ENCODE peak calls at places on chromosomes 5 and 9, in five cellular contexts. One of them, this sample, is unnamed.
A peak's percentile ranks its signal among the peaks of the same experiment; 100 is the strongest.

GRCh38 chr5:112146323-112146848 is 272.7 kb downstream of the EPB41L4A start:
- DNase-seq in thoracic aorta: no peak
- DNase-seq in GM10248: peak; percentile 24
- DNase-seq in activated B cell treated with CpG ODN at 0.5 μM for 24 hours: no peak
- DNase-seq in DND-41: no peak
- DNase-seq in this sample: no peak

GRCh38 chr9:105248691-105249090 is 4.2 kb downstream of the SLC44A1 start:
- DNase-seq in thoracic aorta: no peak
- DNase-seq in activated B cell treated with CpG ODN at 0.5 μM for 24 hours: no peak
- DNase-seq in GM10248: no peak
- DNase-seq in DND-41: no peak
- DNase-seq in this sample: no peak

GRCh38 chr5:172044631-172045314 is 38.3 kb upstream of the FBXW11 start:
- DNase-seq in DND-41: no peak
- DNase-seq in GM10248: no peak
- DNase-seq in thoracic aorta: no peak
- DNase-seq in activated B cell treated with CpG ODN at 0.5 μM for 24 hours: no peak
- DNase-seq in this sample: no peak

GRCh38 chr9:87886210-87887150 is 3.8 kb downstream of the SPATA31E1 start:
- DNase-seq in GM10248: no peak
- DNase-seq in activated B cell treated with CpG ODN at 0.5 μM for 24 hours: no peak
- DNase-seq in thoracic aorta: no peak
- DNase-seq in DND-41: no peak
- DNase-seq in this sample: no peak

GRCh38 chr5:5699062-5699461 is 276.6 kb downstream of the ICE1 start:
- DNase-seq in activated B cell treated with CpG ODN at 0.5 μM for 24 hours: no peak
- DNase-seq in GM10248: no peak
- DNase-seq in DND-41: no peak
- DNase-seq in thoracic aorta: no peak
- DNase-seq in this sample: no peak

GRCh38 chr9:100111235-100111634 is 12.2 kb downstream of the INVS start:
- DNase-seq in GM10248: no peak
- DNase-seq in thoracic aorta: peak; percentile 76
- DNase-seq in activated B cell treated with CpG ODN at 0.5 μM for 24 hours: no peak
- DNase-seq in DND-41: no peak
- DNase-seq in this sample: peak; percentile 67

GRCh38 chr5:16550316-16550952 is 66.4 kb downstream of the RETREG1 start:
- DNase-seq in DND-41: peak; percentile 30
- DNase-seq in GM10248: peak; percentile 60
- DNase-seq in activated B cell treated with CpG ODN at 0.5 μM for 24 hours: no peak
- DNase-seq in thoracic aorta: no peak
- DNase-seq in this sample: no peak

GRCh38 chr9:35035851-35036701 is 36.3 kb downstream of the VCP start:
- DNase-seq in activated B cell treated with CpG ODN at 0.5 μM for 24 hours: no peak
- DNase-seq in DND-41: no peak
- DNase-seq in GM10248: peak; percentile 33
- DNase-seq in thoracic aorta: no peak
- DNase-seq in this sample: no peak

GRCh38 chr9:122777935-122778671 is 10.6 kb upstream of the OR5C1 start:
- DNase-seq in GM10248: peak; percentile 8
- DNase-seq in thoracic aorta: no peak
- DNase-seq in DND-41: no peak
- DNase-seq in activated B cell treated with CpG ODN at 0.5 μM for 24 hours: no peak
- DNase-seq in this sample: no peak

GRCh38 chr9:91741529-91741928 is 208.5 kb downstream of the ROR2 start:
- DNase-seq in GM10248: no peak
- DNase-seq in DND-41: no peak
- DNase-seq in thoracic aorta: no peak
- DNase-seq in activated B cell treated with CpG ODN at 0.5 μM for 24 hours: no peak
- DNase-seq in this sample: no peak

GRCh38 chr5:78720234-78720985 is 71.8 kb upstream of the LHFPL2 start:
- DNase-seq in thoracic aorta: no peak
- DNase-seq in activated B cell treated with CpG ODN at 0.5 μM for 24 hours: no peak
- DNase-seq in GM10248: no peak
- DNase-seq in DND-41: no peak
- DNase-seq in this sample: no peak

GRCh38 chr9:3863114-3863528 is 337.3 kb upstream of the RFX3 start:
- DNase-seq in thoracic aorta: no peak
- DNase-seq in activated B cell treated with CpG ODN at 0.5 μM for 24 hours: no peak
- DNase-seq in DND-41: no peak
- DNase-seq in GM10248: no peak
- DNase-seq in this sample: no peak

GRCh38 chr5:170632266-170632984 is 128.6 kb downstream of the KCNIP1 start:
- DNase-seq in GM10248: no peak
- DNase-seq in DND-41: no peak
- DNase-seq in activated B cell treated with CpG ODN at 0.5 μM for 24 hours: no peak
- DNase-seq in thoracic aorta: no peak
- DNase-seq in this sample: no peak

GRCh38 chr9:87445646-87446045 is 52.0 kb upstream of the DAPK1 start:
- DNase-seq in activated B cell treated with CpG ODN at 0.5 μM for 24 hours: no peak
- DNase-seq in GM10248: peak; percentile 76
- DNase-seq in thoracic aorta: no peak
- DNase-seq in DND-41: peak; percentile 9
- DNase-seq in this sample: no peak

GRCh38 chr5:11007251-11007650 is 246.2 kb upstream of the DAP start:
- DNase-seq in thoracic aorta: no peak
- DNase-seq in activated B cell treated with CpG ODN at 0.5 μM for 24 hours: no peak
- DNase-seq in GM10248: no peak
- DNase-seq in DND-41: no peak
- DNase-seq in this sample: no peak

GRCh38 chr9:19185191-19185590 is 45.3 kb upstream of the DENND4C start:
- DNase-seq in activated B cell treated with CpG ODN at 0.5 μM for 24 hours: no peak
- DNase-seq in GM10248: no peak
- DNase-seq in thoracic aorta: no peak
- DNase-seq in DND-41: no peak
- DNase-seq in this sample: no peak

GRCh38 chr5:2430606-2431005 is 320.9 kb downstream of the IRX2 start:
- DNase-seq in thoracic aorta: no peak
- DNase-seq in activated B cell treated with CpG ODN at 0.5 μM for 24 hours: no peak
- DNase-seq in GM10248: no peak
- DNase-seq in DND-41: peak; percentile 7
- DNase-seq in this sample: no peak

GRCh38 chr9:127796899-127797370 is 5.7 kb upstream of the FPGS start:
- DNase-seq in activated B cell treated with CpG ODN at 0.5 μM for 24 hours: no peak
- DNase-seq in DND-41: peak; percentile 75
- DNase-seq in GM10248: no peak
- DNase-seq in thoracic aorta: no peak
- DNase-seq in this sample: no peak

GRCh38 chr9:4866239-4866969 is 73.7 kb downstream of the RCL1 start:
- DNase-seq in GM10248: no peak
- DNase-seq in activated B cell treated with CpG ODN at 0.5 μM for 24 hours: no peak
- DNase-seq in thoracic aorta: no peak
- DNase-seq in DND-41: no peak
- DNase-seq in this sample: no peak

GRCh38 chr5:61809651-61810050 is 477.6 kb downstream of the ZSWIM6 start:
- DNase-seq in thoracic aorta: no peak
- DNase-seq in DND-41: no peak
- DNase-seq in GM10248: no peak
- DNase-seq in activated B cell treated with CpG ODN at 0.5 μM for 24 hours: no peak
- DNase-seq in this sample: no peak

GRCh38 chr5:153211052-153211451 is 279.4 kb upstream of the GRIA1 start:
- DNase-seq in thoracic aorta: no peak
- DNase-seq in activated B cell treated with CpG ODN at 0.5 μM for 24 hours: no peak
- DNase-seq in DND-41: no peak
- DNase-seq in GM10248: no peak
- DNase-seq in this sample: no peak

GRCh38 chr5:81068635-81069034 is 108.5 kb downstream of the RASGRF2 start:
- DNase-seq in thoracic aorta: no peak
- DNase-seq in GM10248: no peak
- DNase-seq in activated B cell treated with CpG ODN at 0.5 μM for 24 hours: no peak
- DNase-seq in DND-41: no peak
- DNase-seq in this sample: no peak

GRCh38 chr5:36820900-36821299 is 55.7 kb upstream of the NIPBL start:
- DNase-seq in thoracic aorta: no peak
- DNase-seq in activated B cell treated with CpG ODN at 0.5 μM for 24 hours: no peak
- DNase-seq in DND-41: no peak
- DNase-seq in GM10248: no peak
- DNase-seq in this sample: no peak

GRCh38 chr9:113581865-113582697 is 118.6 kb downstream of the RGS3 start:
- DNase-seq in GM10248: peak; percentile 89
- DNase-seq in thoracic aorta: no peak
- DNase-seq in DND-41: peak; percentile 95
- DNase-seq in activated B cell treated with CpG ODN at 0.5 μM for 24 hours: peak; percentile 72
- DNase-seq in this sample: no peak

DNA sequence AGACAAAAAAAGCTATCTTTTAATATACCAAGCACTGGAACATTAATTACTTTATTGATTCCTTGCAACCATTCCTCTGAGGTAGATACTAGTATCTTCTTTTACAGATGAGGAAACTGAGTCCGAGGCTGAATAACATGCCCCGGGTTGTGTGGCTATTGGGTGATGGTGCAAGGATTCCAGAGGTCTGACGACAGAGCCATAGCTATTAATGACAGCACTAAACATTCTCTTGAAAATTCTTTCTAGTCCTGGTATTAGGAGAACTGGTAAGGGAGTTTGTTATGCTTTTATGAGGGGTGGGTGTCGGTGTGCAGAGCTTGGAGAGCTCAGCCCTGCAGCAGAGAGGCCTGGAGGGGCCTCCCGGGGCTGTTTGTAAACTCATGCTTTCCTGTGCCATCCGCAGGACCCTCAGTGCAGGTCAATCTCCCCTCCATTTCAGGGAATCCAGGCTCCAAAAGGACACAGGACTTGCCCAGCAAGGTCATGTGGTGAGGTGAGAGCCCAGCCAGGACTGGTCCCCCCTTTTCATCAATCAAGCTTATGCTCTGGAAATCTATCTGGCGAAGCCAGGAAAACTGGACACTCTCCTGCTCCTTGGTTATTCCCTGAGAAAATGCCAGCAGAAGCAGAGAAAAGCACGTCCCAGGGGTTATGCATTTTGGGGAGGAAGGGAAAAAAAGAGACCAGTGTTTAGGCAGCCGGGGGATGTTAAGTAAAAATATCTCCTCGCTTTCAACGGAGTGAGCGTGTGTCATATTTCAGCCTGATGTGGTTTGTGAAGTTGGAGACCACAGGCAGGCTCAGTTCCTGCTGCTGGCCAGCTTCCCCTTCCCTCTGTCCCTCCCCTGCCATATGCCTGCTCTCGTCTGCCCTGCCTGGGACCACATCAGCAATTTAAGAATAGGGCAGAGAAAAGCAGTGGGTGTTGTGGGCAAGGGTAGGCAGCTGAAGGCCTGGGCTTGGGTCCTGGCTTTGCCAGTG is 3.7 kb downstream of the GSN start:
- DNase-seq in DND-41: no peak
- DNase-seq in activated B cell treated with CpG ODN at 0.5 μM for 24 hours: no peak
- DNase-seq in GM10248: no peak
- DNase-seq in thoracic aorta: no peak
- DNase-seq in this sample: no peak
- TF ChIP-seq CTCF in DND-41: no peak
- TF ChIP-seq CTCF in activated B cell treated with CpG ODN at 0.5 μM for 24 hours: no peak
- TF ChIP-seq CTCF in GM10248: no peak
- TF ChIP-seq CTCF in thoracic aorta: no peak
- TF ChIP-seq CTCF in this sample: no peak

GRCh38 chr9:134648701-134649525 is 7.3 kb downstream of the COL5A1 start:
- DNase-seq in GM10248: no peak
- DNase-seq in activated B cell treated with CpG ODN at 0.5 μM for 24 hours: no peak
- DNase-seq in DND-41: no peak
- DNase-seq in thoracic aorta: no peak
- DNase-seq in this sample: no peak
- TF ChIP-seq CTCF in GM10248: no peak
- TF ChIP-seq CTCF in activated B cell treated with CpG ODN at 0.5 μM for 24 hours: no peak
- TF ChIP-seq CTCF in DND-41: no peak
- TF ChIP-seq CTCF in thoracic aorta: no peak
- TF ChIP-seq CTCF in this sample: no peak

GRCh38 chr5:105304859-105305258 is 1742.3 kb upstream of the NUDT12 start:
- DNase-seq in thoracic aorta: no peak
- DNase-seq in GM10248: no peak
- DNase-seq in activated B cell treated with CpG ODN at 0.5 μM for 24 hours: no peak
- DNase-seq in DND-41: no peak
- DNase-seq in this sample: no peak
- TF ChIP-seq CTCF in thoracic aorta: no peak
- TF ChIP-seq CTCF in GM10248: no peak
- TF ChIP-seq CTCF in activated B cell treated with CpG ODN at 0.5 μM for 24 hours: no peak
- TF ChIP-seq CTCF in DND-41: no peak
- TF ChIP-seq CTCF in this sample: no peak

GRCh38 chr5:132802044-132802684 is 10.9 kb upstream of the SOWAHA start:
- DNase-seq in GM10248: no peak
- DNase-seq in thoracic aorta: no peak
- DNase-seq in activated B cell treated with CpG ODN at 0.5 μM for 24 hours: no peak
- DNase-seq in DND-41: no peak
- DNase-seq in this sample: no peak
- TF ChIP-seq CTCF in GM10248: no peak
- TF ChIP-seq CTCF in thoracic aorta: no peak
- TF ChIP-seq CTCF in activated B cell treated with CpG ODN at 0.5 μM for 24 hours: no peak
- TF ChIP-seq CTCF in DND-41: no peak
- TF ChIP-seq CTCF in this sample: no peak

DNA sequence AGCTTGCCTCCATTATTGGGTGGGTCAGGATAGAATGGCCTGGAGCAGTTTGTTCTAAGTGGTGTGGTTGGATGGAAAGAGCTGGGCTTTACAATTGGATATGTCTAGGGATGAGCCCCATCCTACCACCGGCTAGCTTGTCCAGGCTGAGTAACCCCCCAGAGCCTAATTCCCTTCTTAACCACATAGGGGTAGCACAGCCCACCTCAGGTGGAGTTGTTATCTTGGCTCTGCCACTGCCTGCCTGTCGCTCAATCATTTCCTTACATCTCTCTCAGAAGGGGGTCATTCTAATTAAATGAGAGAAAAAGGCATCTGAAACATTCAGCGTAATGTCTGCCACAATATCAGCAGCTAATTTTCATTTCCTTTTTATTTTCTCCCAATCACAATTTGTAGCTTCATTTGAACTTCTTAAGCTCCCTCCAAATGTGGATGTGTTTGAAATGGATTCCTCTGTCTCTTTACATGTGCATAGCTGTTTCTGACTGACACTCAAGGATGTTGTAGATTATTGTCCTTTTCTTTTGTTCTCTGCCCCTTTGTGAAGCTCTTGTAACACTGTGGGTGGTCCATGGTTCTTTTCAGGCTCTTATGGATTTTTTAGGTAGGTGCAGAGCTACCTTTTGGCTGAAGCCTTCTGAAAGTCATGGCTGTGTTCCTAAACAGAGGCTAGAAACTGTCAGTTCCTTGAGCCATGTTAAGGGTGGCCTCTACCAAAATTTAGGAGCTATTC is 383.1 kb upstream of the KLF4 start:
- DNase-seq in activated B cell treated with CpG ODN at 0.5 μM for 24 hours: no peak
- DNase-seq in thoracic aorta: no peak
- DNase-seq in GM10248: no peak
- DNase-seq in DND-41: no peak
- DNase-seq in this sample: no peak
- TF ChIP-seq CTCF in activated B cell treated with CpG ODN at 0.5 μM for 24 hours: no peak
- TF ChIP-seq CTCF in thoracic aorta: no peak
- TF ChIP-seq CTCF in GM10248: no peak
- TF ChIP-seq CTCF in DND-41: no peak
- TF ChIP-seq CTCF in this sample: no peak

DNA sequence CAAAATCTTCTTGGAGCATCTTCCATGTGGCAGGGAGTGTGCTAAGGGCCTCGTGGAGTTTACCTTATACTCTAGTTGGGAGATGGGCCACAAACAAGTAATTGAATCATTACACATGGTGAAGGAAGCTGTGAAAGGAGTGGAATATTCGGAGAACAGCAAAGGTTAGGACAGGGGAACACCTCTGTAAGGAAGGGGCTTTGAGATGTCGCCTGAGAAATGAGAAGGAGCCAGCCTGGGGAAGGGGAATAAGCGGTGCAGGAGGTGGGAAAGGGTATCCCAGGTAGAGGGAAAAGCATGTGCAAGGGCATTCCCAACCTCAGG is 2.2 kb upstream of the STOM start:
- DNase-seq in activated B cell treated with CpG ODN at 0.5 μM for 24 hours: no peak
- DNase-seq in thoracic aorta: no peak
- DNase-seq in GM10248: no peak
- DNase-seq in DND-41: no peak
- DNase-seq in this sample: no peak
- TF ChIP-seq CTCF in activated B cell treated with CpG ODN at 0.5 μM for 24 hours: no peak
- TF ChIP-seq CTCF in thoracic aorta: no peak
- TF ChIP-seq CTCF in GM10248: no peak
- TF ChIP-seq CTCF in DND-41: no peak
- TF ChIP-seq CTCF in this sample: no peak

This sample was measured in omental fat pad.